ENCODE peak calls at places on chromosomes 7 and 10, in five cellular contexts. P, A, Y, N and E are unnamed samples.

GRCh38 chr7:108296911-108297310 is 159.3 kb downstream of the NRCAM start:
- DNase-seq in N (no peak), P (no peak), Y (no peak), A (no peak), E (no peak)

GRCh38 chr10:48439581-48440041 is 133.1 kb downstream of the MAPK8 start:
- DNase-seq in Y (peak), P (no peak), A (no peak), N (peak), E (no peak)

GRCh38 chr10:17847586-17848296 is 38.6 kb downstream of the MRC1 start:
- DNase-seq in P (no peak), Y (peak), N (no peak), A (no peak), E (no peak)

GRCh38 chr10:101122270-101123084 is 8.6 kb upstream of the TLX1 start:
- DNase-seq in A (no peak), Y (no peak), P (no peak), N (peak), E (no peak)

GRCh38 chr7:139691253-139691781 is 86.5 kb downstream of the HIPK2 start:
- DNase-seq in Y (peak), A (no peak), P (no peak), N (no peak), E (peak)

GRCh38 chr7:151459726-151460473 is 20.0 kb upstream of the CRYGN start:
- DNase-seq in N (no peak), Y (peak), A (no peak), P (peak), E (peak)

GRCh38 chr10:95273393-95274312 is 17.1 kb downstream of the PDLIM1 start:
- DNase-seq in Y (peak), A (peak), N (no peak), P (peak), E (no peak)

GRCh38 chr10:131288648-131289047 is 22.9 kb downstream of the TCERG1L start:
- DNase-seq in A (no peak), P (no peak), N (peak), Y (no peak), E (no peak)

GRCh38 chr10:94483970-94484369 is 61.6 kb upstream of the HELLS start:
- DNase-seq in N (no peak), Y (no peak), P (no peak), A (no peak), E (no peak)

GRCh38 chr10:15856328-15857000 is 3.8 kb downstream of the MINDY3 start:
- DNase-seq in A (no peak), Y (no peak), P (no peak), N (no peak), E (no peak)

GRCh38 chr10:133379152-133379800 is at the start of gene PAOX:
- DNase-seq in P (peak), A (no peak), Y (peak), N (peak), E (peak)

GRCh38 chr7:373818-374705 is 84.1 kb downstream of the FOXL3 start:
- DNase-seq in P (peak), A (no peak), Y (no peak), N (no peak), E (no peak)

GRCh38 chr7:51611937-51612336 is 295.3 kb upstream of the COBL start:
- DNase-seq in A (no peak), Y (no peak), P (no peak), N (no peak), E (no peak)

GRCh38 chr10:72831696-72832355 is 61.7 kb upstream of the OIT3 start:
- DNase-seq in N (no peak), A (no peak), Y (peak), P (no peak), E (no peak)

GRCh38 chr7:148380581-148381419 is 209.8 kb upstream of the C7orf33 start:
- DNase-seq in P (no peak), Y (no peak), A (no peak), N (no peak), E (no peak)

GRCh38 chr10:122998360-122998917 is 10.2 kb downstream of the IKZF5 start:
- DNase-seq in N (no peak), A (no peak), Y (no peak), P (no peak), E (no peak)

GRCh38 chr7:138891446-138891810 is 89.8 kb downstream of the KIAA1549 start:
- DNase-seq in N (no peak), Y (peak), P (peak), A (no peak), E (no peak)

GRCh38 chr10:9878429-9878828 is 1139.2 kb upstream of the CELF2 start:
- DNase-seq in Y (no peak), A (no peak), P (no peak), N (no peak), E (no peak)

GRCh38 chr7:132709971-132710567 is 133.8 kb upstream of the PLXNA4 start:
- DNase-seq in A (no peak), N (no peak), Y (peak), P (no peak), E (no peak)

GRCh38 chr7:128215281-128215680 is 25.8 kb upstream of the LEP start:
- DNase-seq in Y (peak), A (no peak), P (no peak), N (no peak), E (no peak)

DNA sequence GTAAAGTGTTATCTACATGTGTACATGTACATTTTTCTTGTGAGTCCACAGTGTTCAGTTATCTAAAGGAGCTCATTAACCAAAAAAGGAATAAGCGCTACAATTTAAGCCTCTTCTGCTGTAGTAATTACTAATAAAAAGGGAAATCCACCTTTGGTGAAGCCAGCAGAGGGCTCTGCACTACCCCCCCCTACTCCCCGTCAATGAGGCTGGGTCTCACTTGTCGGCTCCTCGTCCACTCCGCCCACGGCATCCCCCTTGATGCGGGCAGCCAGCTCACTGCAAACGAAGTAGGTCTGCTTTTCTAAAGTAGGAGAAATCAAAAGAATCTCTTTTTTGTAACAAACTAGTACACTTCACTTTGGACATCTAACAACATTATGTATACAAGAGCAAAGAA is 4.7 kb upstream of the WASHC2A start:
- DNase-seq in N (no peak), Y (no peak), P (no peak), A (no peak), E (no peak)
- TF ChIP-seq CTCF in N (no peak), Y (peak), P (no peak), A (no peak), E (no peak)

GRCh38 chr7:158495256-158495655 is 92.4 kb downstream of the PTPRN2 start:
- DNase-seq in Y (no peak), A (no peak), N (no peak), P (no peak), E (no peak)

GRCh38 chr7:158497627-158498026 is 90.0 kb downstream of the PTPRN2 start:
- DNase-seq in Y (no peak), N (no peak), A (no peak), P (no peak), E (no peak)

GRCh38 chr7:158494162-158494586 is 93.4 kb downstream of the PTPRN2 start:
- DNase-seq in A (no peak), P (no peak), N (peak), Y (no peak), E (no peak)

GRCh38 chr7:158494643-158495042 is 93.0 kb downstream of the PTPRN2 start:
- DNase-seq in Y (no peak), N (no peak), A (no peak), P (no peak), E (no peak)

DNA sequence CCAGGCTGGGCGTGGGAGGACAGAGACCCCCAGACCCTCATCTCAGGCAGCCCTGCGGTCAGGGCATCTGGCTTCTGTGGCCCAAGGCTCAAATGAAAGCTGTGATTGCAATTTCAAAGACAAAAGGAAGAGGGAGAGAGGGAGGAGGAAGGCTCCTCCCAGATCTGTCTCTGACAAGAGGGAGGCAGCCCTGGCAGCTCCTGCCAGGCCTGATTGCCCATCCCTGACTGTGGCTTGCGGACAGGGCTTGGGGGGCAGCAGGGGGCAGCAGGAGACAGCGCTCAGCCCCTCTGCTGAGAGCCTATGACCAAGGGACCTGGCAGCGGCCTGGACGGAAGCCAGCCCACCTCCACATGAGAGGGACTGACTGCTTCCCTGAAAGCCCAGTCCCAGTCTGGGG is 91.8 kb downstream of the PTPRN2 start:
- DNase-seq in N (peak), P (peak), Y (peak), A (no peak), E (no peak)
- TF ChIP-seq CTCF in N (peak), P (no peak), Y (peak), A (peak), E (peak)

DNA sequence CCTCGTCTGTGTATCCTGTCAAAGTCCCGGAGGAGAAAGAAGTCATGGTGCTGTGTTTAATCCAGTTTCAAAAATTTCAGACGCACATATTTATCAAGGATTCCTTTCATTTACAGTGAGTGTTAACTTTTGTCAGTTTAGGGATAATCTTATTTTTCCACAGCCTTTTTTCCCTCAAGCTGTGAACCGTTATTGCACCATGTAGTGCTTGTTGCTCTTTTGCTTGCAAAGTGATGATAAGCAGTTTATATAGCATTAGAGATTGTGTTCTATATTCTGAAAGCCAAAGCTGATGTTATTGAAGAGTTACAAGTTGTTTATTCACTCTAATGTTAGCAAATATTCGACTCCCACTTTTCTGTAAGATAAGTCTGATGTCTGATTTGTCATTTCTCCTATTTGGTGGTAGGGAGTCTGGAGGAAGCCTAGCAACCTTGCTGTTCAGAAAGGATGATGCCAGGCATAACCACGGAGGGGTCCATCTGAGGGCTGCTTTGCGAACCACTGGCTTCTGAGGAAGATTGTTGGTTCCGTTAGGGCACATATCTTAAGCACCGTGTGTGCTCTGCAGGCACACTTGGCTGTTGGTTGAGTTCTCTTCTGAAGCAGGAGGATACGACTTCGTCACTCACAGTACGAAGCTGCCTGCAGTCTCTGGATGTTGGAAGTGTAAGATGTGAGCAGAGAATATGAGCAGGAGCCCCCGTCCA is 11.7 kb downstream of the CCNY start:
- DNase-seq in N (no peak), Y (no peak), A (no peak), P (no peak), E (no peak)
- TF ChIP-seq CTCF in N (no peak), Y (no peak), A (no peak), P (no peak), E (no peak)

GRCh38 chr7:144786079-144786478 is 49.8 kb downstream of the TPK1 start:
- DNase-seq in N (no peak), A (no peak), P (no peak), Y (no peak), E (no peak)

GRCh38 chr7:144784943-144785342 is 50.9 kb downstream of the TPK1 start:
- DNase-seq in A (no peak), P (no peak), Y (peak), N (no peak), E (no peak)

GRCh38 chr7:144785491-144785890 is 50.4 kb downstream of the TPK1 start:
- DNase-seq in P (no peak), N (no peak), A (no peak), Y (no peak), E (no peak)

GRCh38 chr7:144787127-144787526 is 48.7 kb downstream of the TPK1 start:
- DNase-seq in A (no peak), Y (no peak), P (no peak), N (no peak), E (no peak)

DNA sequence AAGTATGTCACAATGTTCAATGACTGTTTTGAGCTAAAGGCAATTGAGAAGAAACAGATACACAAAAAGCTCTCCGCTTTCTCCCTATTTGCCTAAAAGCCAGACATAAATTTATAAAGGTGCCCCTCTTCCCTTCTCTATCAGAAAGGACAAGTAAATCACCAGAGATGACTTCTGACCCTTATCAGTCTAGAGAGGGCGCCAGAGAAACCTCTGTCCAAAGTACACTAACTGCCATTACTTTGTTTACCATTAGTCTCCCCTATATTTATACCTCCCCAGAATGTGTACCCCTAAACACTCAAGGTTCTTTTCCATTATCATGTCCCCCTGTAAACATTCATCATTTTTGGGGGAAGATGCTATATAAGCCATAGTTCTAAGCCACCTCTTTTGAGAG is 49.3 kb downstream of the TPK1 start:
- DNase-seq in P (no peak), A (no peak), N (no peak), Y (no peak), E (no peak)
- TF ChIP-seq CTCF in P (no peak), A (no peak), N (no peak), Y (peak), E (no peak)

GRCh38 chr7:157468221-157469111 is 131.7 kb downstream of the DNAJB6 start:
- DNase-seq in A (no peak), N (peak), P (no peak), Y (no peak), E (no peak)

GRCh38 chr7:157465597-157466348 is 129.0 kb downstream of the DNAJB6 start:
- DNase-seq in P (no peak), A (peak), Y (peak), N (peak), E (no peak)

GRCh38 chr7:157464971-157465481 is 128.2 kb downstream of the DNAJB6 start:
- DNase-seq in N (peak), Y (no peak), P (no peak), A (no peak), E (no peak)

GRCh38 chr7:157467496-157468212 is 130.8 kb downstream of the DNAJB6 start:
- DNase-seq in P (no peak), A (no peak), N (peak), Y (no peak), E (no peak)

GRCh38 chr7:157466473-157467261 is 129.9 kb downstream of the DNAJB6 start:
- DNase-seq in N (peak), P (no peak), A (peak), Y (no peak), E (no peak)
- TF ChIP-seq CTCF in N (no peak), P (no peak), A (peak), Y (no peak), E (no peak)

GRCh38 chr10:33066558-33067236 is 108.7 kb upstream of the ITGB1 start:
- DNase-seq in A (no peak), Y (peak), N (no peak), P (peak), E (no peak)
- TF ChIP-seq CTCF in A (no peak), Y (peak), N (no peak), P (no peak), E (no peak)